ENCODE peak calls at places on chromosomes 13 and 19, in ten cellular contexts. One of them, this sample, is unnamed.

GRCh38 chr19:13887039-13887438 is 10.1 kb downstream of the NANOS3 start:
- DNase-seq in stimulated activated CD4-positive, alpha-beta T cell treated with anti-CD3 and anti-CD28 coated beads, Interleukin-4, amount 100 ng/mL, for 1 hour: no peak
- DNase-seq in DMS153: no peak
- DNase-seq in aorta: no peak
- DNase-seq in HuH-7: no peak
- DNase-seq in nephron progenitor cell: no peak
- DNase-seq in mesenteric fat pad: no peak
- DNase-seq in body of pancreas: no peak
- DNase-seq in NCI-H82: no peak
- DNase-seq in GM13976: peak; percentile 13
- DNase-seq in this sample: peak; percentile 75

GRCh38 chr19:45576682-45577081 is 7.9 kb downstream of the OPA3 start:
- DNase-seq in stimulated activated CD4-positive, alpha-beta T cell treated with anti-CD3 and anti-CD28 coated beads, Interleukin-4, amount 100 ng/mL, for 1 hour: no peak
- DNase-seq in DMS153: no peak
- DNase-seq in aorta: no peak
- DNase-seq in HuH-7: no peak
- DNase-seq in nephron progenitor cell: no peak
- DNase-seq in mesenteric fat pad: no peak
- DNase-seq in body of pancreas: no peak
- DNase-seq in NCI-H82: no peak
- DNase-seq in GM13976: no peak
- DNase-seq in this sample: no peak

GRCh38 chr19:33638167-33639033 is 16.6 kb downstream of the CHST8 start:
- DNase-seq in stimulated activated CD4-positive, alpha-beta T cell treated with anti-CD3 and anti-CD28 coated beads, Interleukin-4, amount 100 ng/mL, for 1 hour: no peak
- DNase-seq in DMS153: no peak
- DNase-seq in aorta: peak; percentile 35
- DNase-seq in HuH-7: no peak
- DNase-seq in nephron progenitor cell: no peak
- DNase-seq in mesenteric fat pad: peak; percentile 55
- DNase-seq in body of pancreas: no peak
- DNase-seq in NCI-H82: no peak
- DNase-seq in GM13976: no peak
- DNase-seq in this sample: no peak

GRCh38 chr13:43546260-43546659 is 240.5 kb downstream of the ENOX1 start:
- DNase-seq in stimulated activated CD4-positive, alpha-beta T cell treated with anti-CD3 and anti-CD28 coated beads, Interleukin-4, amount 100 ng/mL, for 1 hour: no peak
- DNase-seq in DMS153: no peak
- DNase-seq in aorta: no peak
- DNase-seq in HuH-7: no peak
- DNase-seq in nephron progenitor cell: peak; percentile 27
- DNase-seq in mesenteric fat pad: no peak
- DNase-seq in body of pancreas: no peak
- DNase-seq in NCI-H82: no peak
- DNase-seq in GM13976: no peak
- DNase-seq in this sample: no peak

GRCh38 chr19:44820648-44821609 is 12.0 kb downstream of the BCAM start:
- DNase-seq in stimulated activated CD4-positive, alpha-beta T cell treated with anti-CD3 and anti-CD28 coated beads, Interleukin-4, amount 100 ng/mL, for 1 hour: no peak
- DNase-seq in DMS153: no peak
- DNase-seq in aorta: peak; percentile 91
- DNase-seq in HuH-7: no peak
- DNase-seq in nephron progenitor cell: no peak
- DNase-seq in mesenteric fat pad: no peak
- DNase-seq in body of pancreas: no peak
- DNase-seq in NCI-H82: peak; percentile 38
- DNase-seq in GM13976: no peak
- DNase-seq in this sample: no peak

GRCh38 chr19:35123573-35123972 is 8.0 kb downstream of the FXYD3 start:
- DNase-seq in stimulated activated CD4-positive, alpha-beta T cell treated with anti-CD3 and anti-CD28 coated beads, Interleukin-4, amount 100 ng/mL, for 1 hour: no peak
- DNase-seq in DMS153: no peak
- DNase-seq in aorta: peak; percentile 94
- DNase-seq in HuH-7: no peak
- DNase-seq in nephron progenitor cell: no peak
- DNase-seq in mesenteric fat pad: no peak
- DNase-seq in body of pancreas: peak; percentile 56
- DNase-seq in NCI-H82: no peak
- DNase-seq in GM13976: no peak
- DNase-seq in this sample: peak; percentile 71

GRCh38 chr19:56108447-56109195 is 12.5 kb downstream of the ZNF787 start:
- DNase-seq in stimulated activated CD4-positive, alpha-beta T cell treated with anti-CD3 and anti-CD28 coated beads, Interleukin-4, amount 100 ng/mL, for 1 hour: no peak
- DNase-seq in DMS153: no peak
- DNase-seq in aorta: peak; percentile 86
- DNase-seq in HuH-7: no peak
- DNase-seq in nephron progenitor cell: no peak
- DNase-seq in mesenteric fat pad: no peak
- DNase-seq in body of pancreas: peak; percentile 69
- DNase-seq in NCI-H82: no peak
- DNase-seq in GM13976: no peak
- DNase-seq in this sample: no peak

GRCh38 chr19:38724380-38724854 is 19.9 kb downstream of the CAPN12 start:
- DNase-seq in stimulated activated CD4-positive, alpha-beta T cell treated with anti-CD3 and anti-CD28 coated beads, Interleukin-4, amount 100 ng/mL, for 1 hour: no peak
- DNase-seq in DMS153: no peak
- DNase-seq in aorta: no peak
- DNase-seq in HuH-7: no peak
- DNase-seq in nephron progenitor cell: no peak
- DNase-seq in mesenteric fat pad: no peak
- DNase-seq in body of pancreas: no peak
- DNase-seq in NCI-H82: no peak
- DNase-seq in GM13976: no peak
- DNase-seq in this sample: no peak

GRCh38 chr19:2034729-2035589 is 16.1 kb downstream of the MKNK2 start:
- DNase-seq in stimulated activated CD4-positive, alpha-beta T cell treated with anti-CD3 and anti-CD28 coated beads, Interleukin-4, amount 100 ng/mL, for 1 hour: peak; percentile 70
- DNase-seq in DMS153: no peak
- DNase-seq in aorta: peak; percentile 84
- DNase-seq in HuH-7: no peak
- DNase-seq in nephron progenitor cell: peak; percentile 53
- DNase-seq in mesenteric fat pad: no peak
- DNase-seq in body of pancreas: peak; percentile 66
- DNase-seq in NCI-H82: peak; percentile 70
- DNase-seq in GM13976: peak; percentile 73
- DNase-seq in this sample: peak; percentile 87

GRCh38 chr19:1060689-1061088 is 6.3 kb upstream of the ARHGAP45 start:
- DNase-seq in stimulated activated CD4-positive, alpha-beta T cell treated with anti-CD3 and anti-CD28 coated beads, Interleukin-4, amount 100 ng/mL, for 1 hour: no peak
- DNase-seq in DMS153: no peak
- DNase-seq in aorta: no peak
- DNase-seq in HuH-7: no peak
- DNase-seq in nephron progenitor cell: no peak
- DNase-seq in mesenteric fat pad: no peak
- DNase-seq in body of pancreas: no peak
- DNase-seq in NCI-H82: no peak
- DNase-seq in GM13976: no peak
- DNase-seq in this sample: no peak

GRCh38 chr19:36152886-36153525 is 759 bp upstream of the COX7A1 start:
- DNase-seq in stimulated activated CD4-positive, alpha-beta T cell treated with anti-CD3 and anti-CD28 coated beads, Interleukin-4, amount 100 ng/mL, for 1 hour: no peak
- DNase-seq in DMS153: no peak
- DNase-seq in aorta: no peak
- DNase-seq in HuH-7: no peak
- DNase-seq in nephron progenitor cell: no peak
- DNase-seq in mesenteric fat pad: no peak
- DNase-seq in body of pancreas: no peak
- DNase-seq in NCI-H82: no peak
- DNase-seq in GM13976: no peak
- DNase-seq in this sample: no peak

GRCh38 chr13:59877933-59878332 is 285.8 kb downstream of the DIAPH3 start:
- DNase-seq in stimulated activated CD4-positive, alpha-beta T cell treated with anti-CD3 and anti-CD28 coated beads, Interleukin-4, amount 100 ng/mL, for 1 hour: no peak
- DNase-seq in DMS153: no peak
- DNase-seq in aorta: no peak
- DNase-seq in HuH-7: no peak
- DNase-seq in nephron progenitor cell: no peak
- DNase-seq in mesenteric fat pad: no peak
- DNase-seq in body of pancreas: no peak
- DNase-seq in NCI-H82: no peak
- DNase-seq in GM13976: no peak
- DNase-seq in this sample: no peak

GRCh38 chr19:36775768-36776167 is 3.2 kb upstream of the ZNF850 start:
- DNase-seq in stimulated activated CD4-positive, alpha-beta T cell treated with anti-CD3 and anti-CD28 coated beads, Interleukin-4, amount 100 ng/mL, for 1 hour: no peak
- DNase-seq in DMS153: no peak
- DNase-seq in aorta: peak; percentile 76
- DNase-seq in HuH-7: no peak
- DNase-seq in nephron progenitor cell: no peak
- DNase-seq in mesenteric fat pad: no peak
- DNase-seq in body of pancreas: peak; percentile 34
- DNase-seq in NCI-H82: no peak
- DNase-seq in GM13976: no peak
- DNase-seq in this sample: no peak

This sample was measured in transverse colon.